ENCODE peak calls at places on chromosomes 2 and 18, in five cellular contexts. Q is H9, L is K562, M is PC-9, R is left ventricle myocardium inferior. C is an unnamed sample.

GRCh38 chr18:55875330-55875933 is 287.4 kb upstream of the TCF4 start:
- DNase-seq in M (no peak), Q (no peak), L (no peak), R (no peak), C (no peak)

GRCh38 chr2:128451636-128452411 is 133.2 kb upstream of the HS6ST1 start:
- DNase-seq in L (no peak), Q (peak; percentile 23), R (no peak), M (no peak), C (no peak)

GRCh38 chr2:135903650-135904049 is 27.4 kb upstream of the MCM6 start:
- DNase-seq in Q (no peak), R (no peak), L (no peak), M (no peak), C (no peak)

GRCh38 chr18:70377857-70378701 is 89.2 kb downstream of the SOCS6 start:
- DNase-seq in Q (no peak), R (no peak), L (peak; percentile 84), M (no peak), C (no peak)

GRCh38 chr2:101386599-101387150 is 628 bp downstream of the CREG2 start:
- DNase-seq in Q (peak; percentile 40), R (peak; percentile 17), L (no peak), M (peak; percentile 38), C (no peak)

GRCh38 chr2:146985753-146986152 is 859.1 kb upstream of the ACVR2A start:
- DNase-seq in Q (no peak), R (no peak), M (no peak), L (no peak), C (no peak)

GRCh38 chr2:43576983-43577892 is 18.6 kb downstream of the THADA start:
- DNase-seq in R (no peak), L (peak; percentile 59), M (peak; percentile 6), Q (no peak), C (peak; percentile 18)

GRCh38 chr2:133892352-133892913 is 324.2 kb upstream of the NCKAP5 start:
- DNase-seq in L (no peak), R (no peak), M (no peak), Q (no peak), C (no peak)

GRCh38 chr2:9153589-9153988 is 53.0 kb upstream of the ASAP2 start:
- DNase-seq in R (no peak), L (no peak), M (peak; percentile 78), Q (no peak), C (no peak)

GRCh38 chr2:103004426-103004942 is 242.7 kb downstream of the TMEM182 start:
- DNase-seq in Q (no peak), R (no peak), M (no peak), L (no peak), C (no peak)

GRCh38 chr2:42964444-42965081 is 172.2 kb upstream of the HAAO start:
- DNase-seq in R (peak; percentile 77), L (no peak), M (peak; percentile 88), Q (no peak), C (no peak)

GRCh38 chr2:237915576-237915975 is 51.2 kb upstream of the UBE2F start:
- DNase-seq in Q (no peak), M (no peak), L (no peak), R (no peak), C (no peak)

GRCh38 chr2:214019229-214019972 is 391.5 kb upstream of the VWC2L start:
- DNase-seq in M (peak; percentile 85), R (no peak), Q (no peak), L (no peak), C (no peak)

GRCh38 chr2:10776231-10776977 is 36.2 kb downstream of the PDIA6 start:
- DNase-seq in L (no peak), Q (no peak), M (no peak), R (no peak), C (no peak)

GRCh38 chr2:99487906-99488305 is 1.9 kb downstream of the REV1 start:
- DNase-seq in M (no peak), R (no peak), L (no peak), Q (no peak), C (no peak)

GRCh38 chr2:157172866-157173578 is 84.5 kb upstream of the GALNT5 start:
- DNase-seq in M (no peak), R (no peak), Q (no peak), L (no peak), C (no peak)

GRCh38 chr2:111036042-111036441 is 84.7 kb upstream of the BCL2L11 start:
- DNase-seq in R (no peak), Q (no peak), M (no peak), L (no peak), C (no peak)

GRCh38 chr2:220034356-220035121 is 407.1 kb downstream of the SLC4A3 start:
- DNase-seq in M (peak; percentile 8), R (no peak), Q (no peak), L (no peak), C (no peak)

GRCh38 chr2:193303464-193303863 is 1108.7 kb upstream of the TMEFF2 start:
- DNase-seq in L (no peak), M (no peak), R (no peak), Q (no peak), C (no peak)

GRCh38 chr2:24920813-24921441 is 890 bp upstream of the ADCY3 start:
- DNase-seq in R (no peak), M (no peak), L (peak; percentile 58), Q (no peak), C (no peak)

GRCh38 chr2:122056853-122057252 is 301.4 kb downstream of the TSN start:
- DNase-seq in Q (no peak), L (no peak), R (no peak), M (no peak), C (no peak)

GRCh38 chr2:160384791-160385190 is 108.8 kb downstream of the RBMS1 start:
- DNase-seq in Q (no peak), L (no peak), R (no peak), M (no peak), C (no peak)

DNA sequence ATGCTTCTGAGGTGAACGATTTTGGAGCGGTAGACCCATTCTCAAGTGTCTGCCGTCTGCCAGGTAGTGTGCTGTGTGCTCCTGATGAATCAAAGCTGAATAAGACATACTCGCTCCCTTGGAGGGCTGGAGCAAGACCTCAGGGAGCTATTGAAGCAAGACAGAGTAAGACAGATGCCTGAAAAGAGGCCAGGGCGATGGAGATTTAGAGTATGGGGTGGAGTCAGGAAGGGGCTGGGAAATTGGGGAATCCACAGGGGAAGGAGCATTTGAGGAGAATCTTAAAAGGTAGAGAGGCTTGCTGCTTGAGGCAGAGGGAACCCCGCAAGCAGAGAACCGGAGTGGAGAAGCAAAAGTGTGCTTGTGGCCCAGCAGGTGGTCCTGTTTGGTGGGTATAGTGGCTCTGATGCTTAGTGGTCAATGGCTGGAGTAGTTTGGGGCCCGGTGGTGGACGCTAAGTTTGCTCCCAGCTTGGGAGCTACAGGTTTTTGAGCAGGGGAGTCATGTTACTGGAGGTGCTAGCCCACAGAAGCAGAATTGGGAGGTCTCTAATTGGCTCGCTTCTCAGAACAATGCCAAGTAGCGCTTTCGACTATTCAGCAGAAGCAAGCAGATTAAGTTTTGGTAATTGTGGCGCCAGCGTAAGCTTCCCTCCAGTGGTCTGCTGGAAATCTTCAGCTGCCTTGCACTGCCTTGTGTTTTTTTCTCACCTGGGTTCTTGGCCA is 2.0 kb downstream of the CNNM4 start:
- DNase-seq in L (peak; percentile 31), M (peak; percentile 43), R (no peak), Q (peak; percentile 66), C (no peak)
- TF ChIP-seq CTCF in L (no peak), M (no peak), R (no peak), Q (no peak), C (no peak)

GRCh38 chr18:62338446-62339105 is 13.5 kb downstream of the TNFRSF11A start:
- DNase-seq in L (no peak), Q (no peak), R (no peak), M (no peak), C (no peak)

GRCh38 chr18:62335494-62335893 is 10.4 kb downstream of the TNFRSF11A start:
- DNase-seq in R (no peak), L (no peak), Q (no peak), M (no peak), C (no peak)

GRCh38 chr18:62339106-62339988 is 14.2 kb downstream of the TNFRSF11A start:
- DNase-seq in R (no peak), L (peak; percentile 25), Q (no peak), M (no peak), C (no peak)

GRCh38 chr18:62336618-62337017 is 11.5 kb downstream of the TNFRSF11A start:
- DNase-seq in M (no peak), L (no peak), R (no peak), Q (no peak), C (no peak)

DNA sequence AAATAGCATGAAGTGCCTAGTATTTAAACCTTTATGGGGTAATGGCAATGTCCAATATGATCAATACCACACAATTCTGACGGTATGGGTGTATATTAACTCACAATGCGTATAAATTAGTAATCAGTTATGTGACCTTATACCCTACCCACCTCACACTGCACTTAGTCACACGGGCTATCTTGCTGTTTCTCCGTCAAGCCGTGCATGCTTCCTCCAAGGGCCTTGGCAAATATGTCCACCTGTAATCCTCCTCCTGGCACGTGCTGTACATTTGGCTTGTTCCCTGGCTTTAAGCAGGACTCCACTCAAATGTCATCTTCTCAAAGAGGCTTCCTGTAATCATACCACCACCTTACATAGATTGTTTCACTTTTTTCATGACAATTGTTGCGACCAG is 12.2 kb downstream of the TNFRSF11A start:
- DNase-seq in R (no peak), M (no peak), Q (no peak), L (no peak), C (no peak)
- TF ChIP-seq CTCF in R (no peak), M (no peak), Q (no peak), L (no peak), C (no peak)

DNA sequence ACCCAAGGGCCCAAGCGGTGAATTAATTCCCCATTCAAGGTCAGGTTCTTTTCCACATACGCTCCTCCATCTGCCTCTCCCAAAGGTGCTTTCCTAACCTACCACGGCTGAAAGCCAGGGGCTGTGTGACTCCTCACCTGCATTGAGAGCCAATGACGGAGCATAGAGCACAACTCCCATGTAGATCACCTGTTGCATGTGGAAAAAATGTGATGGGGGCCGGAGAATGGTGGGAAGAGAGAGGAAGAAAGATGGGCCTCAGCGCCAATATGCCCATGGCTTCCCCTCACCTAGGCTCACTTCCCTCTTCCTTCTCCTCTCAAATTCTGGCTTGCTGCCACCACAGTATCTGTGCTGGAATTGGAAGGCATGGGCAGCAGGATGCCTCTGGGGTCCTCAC is 5.5 kb upstream of the ATRAID start:
- DNase-seq in Q (no peak), L (no peak), R (no peak), M (no peak), C (no peak)
- TF ChIP-seq CTCF in Q (no peak), L (no peak), R (no peak), M (no peak), C (no peak)

GRCh38 chr2:182291296-182291695 is 135.5 kb downstream of the PDE1A start:
- DNase-seq in Q (no peak), L (no peak), M (no peak), R (no peak), C (no peak)
- TF ChIP-seq CTCF in Q (no peak), L (no peak), M (no peak), R (no peak), C (no peak)

DNA sequence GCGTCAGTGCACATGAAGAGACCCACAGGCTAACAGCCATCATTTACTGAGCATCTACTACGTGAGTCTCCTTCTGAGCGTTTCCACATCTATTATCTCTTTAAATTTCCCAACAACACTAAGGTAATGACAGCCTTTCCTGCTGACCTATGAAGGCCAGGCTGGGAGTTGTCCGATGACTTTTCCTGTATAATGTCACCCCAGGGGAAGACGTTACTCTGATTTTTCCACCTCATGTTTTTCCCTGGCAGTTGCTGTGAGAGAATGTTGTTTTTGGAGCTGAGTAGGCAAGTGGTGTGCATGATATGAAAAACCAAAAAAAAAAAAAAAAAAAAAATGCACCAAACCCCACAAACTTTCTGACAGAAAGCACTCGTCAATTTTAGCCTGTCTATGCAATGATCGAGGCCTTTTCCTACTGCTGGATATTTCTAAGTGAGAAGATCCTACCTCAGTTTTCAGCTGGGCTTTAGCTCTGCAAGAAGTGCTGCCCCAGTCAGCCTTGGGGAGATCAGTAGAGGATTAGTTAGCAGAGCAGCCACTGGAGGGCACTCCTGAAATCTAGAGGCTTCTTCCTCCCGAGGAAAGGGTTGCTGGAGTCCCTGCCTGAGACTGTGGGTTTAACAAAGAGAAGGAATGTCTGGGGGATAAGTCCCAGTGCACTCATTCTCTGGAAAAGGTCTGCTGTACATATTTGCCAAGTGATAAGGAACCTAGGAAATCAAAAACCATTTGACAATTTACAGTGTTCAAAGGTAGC is 207.5 kb downstream of the SLC8A1 start:
- DNase-seq in L (peak; percentile 6), R (peak; percentile 26), M (peak; percentile 55), Q (peak; percentile 80), C (peak; percentile 27)
- TF ChIP-seq CTCF in L (no peak), R (peak; percentile 61), M (peak; percentile 78), Q (peak; percentile 72), C (peak; percentile 26)

C was measured in nephron progenitor cell.